ENCODE peak calls at places on chromosomes 6 and 20, in six cellular contexts. E is EH, N is gastrocnemius medialis, Q is GM06990, K is adrenal gland, A is posterior vena cava. I is an unnamed sample.

GRCh38 chr6:137661601-137662000 is 167.4 kb upstream of the OLIG3 start:
- DNase-seq in K (peak; percentile 18), A (no peak), E (peak; percentile 42), N (no peak), Q (no peak), I (no peak)

GRCh38 chr20:25233016-25233772 is 14.7 kb upstream of the PYGB start:
- DNase-seq in Q (no peak), E (peak; percentile 77), K (no peak), A (peak; percentile 90), N (no peak), I (no peak)

GRCh38 chr6:74973621-74974020 is 232.2 kb downstream of the COL12A1 start:
- DNase-seq in K (no peak), A (no peak), Q (no peak), E (no peak), N (no peak), I (no peak)

GRCh38 chr6:55694148-55694547 is 115.2 kb upstream of the HMGCLL1 start:
- DNase-seq in A (no peak), N (no peak), K (no peak), E (peak; percentile 1), Q (no peak), I (no peak)

GRCh38 chr20:45049904-45050471 is 50.9 kb downstream of the KCNS1 start:
- DNase-seq in N (no peak), E (no peak), A (no peak), Q (no peak), K (no peak), I (peak; percentile 64)

GRCh38 chr20:49899551-49900383 is 15.6 kb downstream of the SPATA2 start:
- DNase-seq in K (no peak), E (no peak), N (no peak), Q (no peak), A (no peak), I (no peak)

GRCh38 chr20:48769111-48769879 is 58.5 kb downstream of the PREX1 start:
- DNase-seq in E (no peak), A (peak; percentile 73), Q (peak; percentile 51), N (no peak), K (no peak), I (no peak)

GRCh38 chr20:24991897-24992419 is 593 bp downstream of the APMAP start:
- DNase-seq in A (peak; percentile 84), E (peak; percentile 35), Q (no peak), K (peak; percentile 37), N (no peak), I (no peak)

GRCh38 chr20:60203451-60203850 is 245.2 kb downstream of the CDH26 start:
- DNase-seq in N (no peak), E (peak; percentile 5), A (no peak), K (no peak), Q (no peak), I (no peak)

GRCh38 chr20:17501701-17502100 is 29.5 kb downstream of the BFSP1 start:
- DNase-seq in K (no peak), A (peak; percentile 41), Q (no peak), N (no peak), E (no peak), I (no peak)

GRCh38 chr6:41650120-41650519 is 11.9 kb downstream of the MDFI start:
- DNase-seq in A (peak; percentile 37), N (no peak), Q (no peak), K (no peak), E (no peak), I (no peak)

GRCh38 chr6:125014157-125014957 is 52.1 kb downstream of the RNF217 start:
- DNase-seq in E (peak; percentile 90), N (no peak), K (no peak), Q (no peak), A (no peak), I (no peak)

GRCh38 chr6:2378891-2379652 is 133.7 kb upstream of the GMDS start:
- DNase-seq in A (no peak), K (no peak), N (no peak), E (peak; percentile 80), Q (no peak), I (no peak)

GRCh38 chr20:62820962-62821725 is 4.3 kb downstream of the COL9A3 start:
- DNase-seq in K (no peak), N (no peak), E (no peak), Q (no peak), A (no peak), I (no peak)

GRCh38 chr20:1823421-1823892 is 71.8 kb upstream of the SIRPA start:
- DNase-seq in N (no peak), K (no peak), A (no peak), Q (no peak), E (no peak), I (no peak)

GRCh38 chr6:4351857-4352669 is 216.7 kb upstream of the ECI2 start:
- DNase-seq in A (peak; percentile 95), Q (no peak), E (peak; percentile 99), N (peak; percentile 71), K (peak; percentile 64), I (peak; percentile 55)

GRCh38 chr6:155126727-155127439 is 131.8 kb downstream of the TIAM2 start:
- DNase-seq in K (peak; percentile 66), N (no peak), E (peak; percentile 87), A (no peak), Q (no peak), I (no peak)

GRCh38 chr20:33789109-33789857 is 21.9 kb upstream of the CHMP4B start:
- DNase-seq in E (peak; percentile 95), Q (no peak), N (peak; percentile 71), K (peak; percentile 65), A (peak; percentile 57), I (no peak)

GRCh38 chr20:59074456-59074855 is 31.9 kb upstream of the PRELID3B start:
- DNase-seq in N (no peak), A (no peak), E (no peak), K (no peak), Q (peak; percentile 25), I (no peak)

GRCh38 chr6:157679605-157680580 is 143.2 kb upstream of the SNX9 start:
- DNase-seq in Q (no peak), K (no peak), N (no peak), E (peak; percentile 15), A (no peak), I (no peak)

GRCh38 chr6:37696220-37696840 is 1.4 kb downstream of the MDGA1 start:
- DNase-seq in E (peak; percentile 56), N (no peak), K (peak; percentile 45), A (peak; percentile 83), Q (peak; percentile 55), I (no peak)

GRCh38 chr6:85677243-85677956 is 34.7 kb upstream of the SYNCRIP start:
- DNase-seq in A (no peak), Q (no peak), E (peak; percentile 56), N (no peak), K (no peak), I (no peak)

GRCh38 chr6:17226766-17227338 is 54.3 kb upstream of the RBM24 start:
- DNase-seq in Q (no peak), E (peak; percentile 51), K (no peak), N (no peak), A (no peak), I (no peak)

GRCh38 chr6:158963020-158963808 is 36.8 kb downstream of the RSPH3 start:
- DNase-seq in A (no peak), Q (no peak), E (no peak), N (no peak), K (no peak), I (no peak)

GRCh38 chr6:109351231-109352132 is 30.8 kb downstream of the CD164 start:
- DNase-seq in K (no peak), E (peak; percentile 46), A (no peak), N (peak; percentile 37), Q (no peak), I (no peak)

GRCh38 chr20:40678286-40678835 is 10.7 kb downstream of the MAFB start:
- DNase-seq in Q (no peak), N (no peak), K (no peak), A (peak; percentile 8), E (no peak), I (no peak)

GRCh38 chr20:38190166-38190565 is 25.1 kb upstream of the TGM2 start:
- DNase-seq in Q (no peak), K (no peak), A (no peak), N (no peak), E (no peak), I (no peak)

GRCh38 chr6:10303806-10304520 is 110.9 kb downstream of the TFAP2A start:
- DNase-seq in Q (no peak), K (no peak), A (no peak), E (no peak), N (no peak), I (no peak)

GRCh38 chr6:6820688-6821238 is 232.2 kb downstream of the LY86 start:
- DNase-seq in K (no peak), N (no peak), A (peak; percentile 35), Q (no peak), E (no peak), I (no peak)

GRCh38 chr6:11432713-11433450 is 104.7 kb upstream of the TMEM170B start:
- DNase-seq in Q (no peak), N (no peak), E (peak; percentile 96), K (no peak), A (no peak), I (no peak)

GRCh38 chr6:15595461-15596173 is 67.2 kb downstream of the DTNBP1 start:
- DNase-seq in N (no peak), K (no peak), A (no peak), E (peak; percentile 6), Q (no peak), I (no peak)

GRCh38 chr20:21237956-21238355 is 65.2 kb upstream of the XRN2 start:
- DNase-seq in A (no peak), Q (no peak), K (no peak), N (no peak), E (no peak), I (no peak)

GRCh38 chr20:19735446-19735845 is 22.6 kb upstream of the RIN2 start:
- DNase-seq in K (peak; percentile 46), A (peak; percentile 91), N (peak; percentile 70), Q (no peak), E (peak; percentile 85), I (no peak)

GRCh38 chr6:111757342-111757741 is 115.9 kb downstream of the FYN start:
- DNase-seq in N (no peak), A (no peak), Q (no peak), K (no peak), E (peak; percentile 65), I (no peak)

GRCh38 chr6:40328376-40328987 is 258.7 kb downstream of the LRFN2 start:
- DNase-seq in K (peak; percentile 40), E (no peak), N (no peak), A (no peak), Q (no peak), I (no peak)

GRCh38 chr6:17986656-17987575 is 519 bp downstream of the KIF13A start:
- DNase-seq in Q (peak; percentile 47), E (peak; percentile 70), K (peak; percentile 72), N (peak; percentile 50), A (peak; percentile 88), I (peak; percentile 73)

GRCh38 chr6:120355822-120356221 is 978.5 kb downstream of the TBC1D32 start:
- DNase-seq in N (no peak), A (no peak), Q (no peak), K (peak; percentile 29), E (no peak), I (no peak)

GRCh38 chr6:134295953-134296553 is 21.9 kb downstream of the SGK1 start:
- DNase-seq in Q (no peak), K (peak; percentile 79), E (peak; percentile 100), A (no peak), N (no peak), I (peak; percentile 60)

I was measured in hippocampal formation.